ENCODE peak calls at places on chromosomes 5 and 9, in seven cellular contexts. I is MCF 10A; D is stimulated activated CD4-positive, alpha-beta T cell treated with anti-CD3 and anti-CD28 coated beads, Interleukin-4, amount 100 ng/mL, for 48 hours; R is NCI-H2081; T is activated CD4-positive, alpha-beta T cell treated with anti-CD3 and anti-CD28 coated beads, Interleukin-2, amount 50 U/mL, for 4 hours; K is GM04503; B is AG20443. N is an unnamed sample.

GRCh38 chr5:168073991-168074800 is 217.2 kb upstream of the WWC1 start:
- DNase-seq in I (no peak), D (no peak), R (no peak), T (no peak), K (no peak), B (peak; percentile 50), N (no peak)

GRCh38 chr9:1941989-1942388 is 73.2 kb upstream of the SMARCA2 start:
- DNase-seq in I (no peak), D (no peak), R (no peak), T (no peak), K (no peak), B (peak; percentile 25), N (no peak)

GRCh38 chr5:81542242-81542641 is 148.3 kb upstream of the ACOT12 start:
- DNase-seq in I (no peak), D (no peak), R (no peak), T (no peak), K (no peak), B (no peak), N (no peak)

GRCh38 chr9:136991993-136992818 is at the start of gene PAXX:
- DNase-seq in I (peak; percentile 88), D (peak; percentile 95), R (peak; percentile 82), T (peak; percentile 90), K (peak; percentile 23), B (peak; percentile 98), N (peak; percentile 98)

GRCh38 chr5:68682400-68683152 is 411.2 kb upstream of the SLC30A5 start:
- DNase-seq in I (no peak), D (no peak), R (no peak), T (no peak), K (no peak), B (no peak), N (no peak)

GRCh38 chr9:123996731-123997421 is 14.7 kb upstream of the LHX2 start:
- DNase-seq in I (peak; percentile 78), D (no peak), R (no peak), T (no peak), K (no peak), B (peak; percentile 44), N (peak; percentile 74)

GRCh38 chr9:136261686-136262430 is 16.2 kb upstream of the QSOX2 start:
- DNase-seq in I (no peak), D (no peak), R (no peak), T (no peak), K (no peak), B (no peak), N (no peak)

GRCh38 chr9:72428329-72428728 is 63.3 kb upstream of the ZFAND5 start:
- DNase-seq in I (no peak), D (no peak), R (no peak), T (no peak), K (peak; percentile 96), B (peak; percentile 50), N (no peak)

GRCh38 chr5:3386676-3387075 is 209.0 kb upstream of the IRX1 start:
- DNase-seq in I (no peak), D (no peak), R (no peak), T (no peak), K (no peak), B (no peak), N (no peak)

GRCh38 chr5:66171349-66172344 is 27.5 kb downstream of the SREK1 start:
- DNase-seq in I (peak; percentile 49), D (peak; percentile 21), R (peak; percentile 13), T (peak; percentile 44), K (peak; percentile 10), B (peak; percentile 43), N (peak; percentile 38)

GRCh38 chr5:82509726-82510125 is 231.6 kb upstream of the RPS23 start:
- DNase-seq in I (no peak), D (no peak), R (no peak), T (no peak), K (no peak), B (no peak), N (no peak)

GRCh38 chr9:89802809-89803355 is 198.1 kb downstream of the GADD45G start:
- DNase-seq in I (peak; percentile 70), D (no peak), R (peak; percentile 64), T (no peak), K (no peak), B (no peak), N (no peak)

GRCh38 chr9:85420750-85421149 is 321.0 kb downstream of the AGTPBP1 start:
- DNase-seq in I (no peak), D (no peak), R (no peak), T (no peak), K (no peak), B (no peak), N (no peak)

GRCh38 chr5:106380736-106381135 is 1290.0 kb downstream of the EFNA5 start:
- DNase-seq in I (peak; percentile 24), D (no peak), R (no peak), T (no peak), K (peak; percentile 26), B (peak; percentile 7), N (no peak)

GRCh38 chr5:58447231-58447630 is 12.7 kb downstream of the PLK2 start:
- DNase-seq in I (no peak), D (no peak), R (no peak), T (no peak), K (no peak), B (peak; percentile 30), N (no peak)

GRCh38 chr9:117344892-117345660 is 69.8 kb downstream of the ASTN2 start:
- DNase-seq in I (no peak), D (no peak), R (no peak), T (no peak), K (no peak), B (no peak), N (no peak)

GRCh38 chr5:78287833-78288232 is 6.7 kb downstream of the AP3B1 start:
- DNase-seq in I (peak; percentile 59), D (no peak), R (no peak), T (no peak), K (peak; percentile 58), B (peak; percentile 76), N (no peak)

GRCh38 chr9:136051568-136052432 is 43.3 kb downstream of the NACC2 start:
- DNase-seq in I (peak; percentile 97), D (peak; percentile 18), R (peak; percentile 87), T (no peak), K (peak; percentile 95), B (peak; percentile 83), N (peak; percentile 28)

GRCh38 chr5:73387630-73388370 is 60.8 kb downstream of the FOXD1 start:
- DNase-seq in I (no peak), D (no peak), R (no peak), T (no peak), K (no peak), B (no peak), N (no peak)

GRCh38 chr9:137968235-137968634 is 90.7 kb downstream of the CACNA1B start:
- DNase-seq in I (no peak), D (no peak), R (no peak), T (no peak), K (no peak), B (no peak), N (no peak)

GRCh38 chr5:40073927-40074326 is 605.8 kb upstream of the PTGER4 start:
- DNase-seq in I (no peak), D (no peak), R (no peak), T (no peak), K (no peak), B (no peak), N (no peak)

GRCh38 chr5:145887217-145887616 is 14.4 kb upstream of the GRXCR2 start:
- DNase-seq in I (no peak), D (no peak), R (no peak), T (no peak), K (no peak), B (no peak), N (no peak)

N was measured in stimulated activated naive CD8-positive, alpha-beta T cell treated with anti-CD3 and anti-CD28 coated beads, Interleukin-15, Interleukin-2, amounts not matched to agents 100 U/mL and 50 U/mL, for 24 hours.